ENCODE peak calls at places on chromosomes 1 and 21, in five cellular contexts. I is cerebellum; J is NCI-H446; F is stimulated activated effector memory CD8-positive, alpha-beta T cell treated with anti-CD3 and anti-CD28 coated beads, Interleukin-12 subunit alpha, Interleukin-12 subunit beta, amount 100 ng/mL, for 72 hours; Z is cardiac fibroblast. W is an unnamed sample.

GRCh38 chr21:41562101-41563000 is 54.4 kb upstream of the TMPRSS2 start:
- DNase-seq in F (no peak), I (peak), Z (no peak), J (no peak), W (no peak)

GRCh38 chr1:101483982-101484381 is 247.2 kb downstream of the S1PR1 start:
- DNase-seq in J (no peak), Z (no peak), F (no peak), I (no peak), W (no peak)

GRCh38 chr1:52141513-52142219 is at the start of gene ZFYVE9:
- DNase-seq in F (peak), Z (peak), I (peak), J (peak), W (peak)

GRCh38 chr21:42513985-42514882 is 582 bp downstream of the SLC37A1 start:
- DNase-seq in I (peak), J (no peak), Z (no peak), F (peak), W (peak)

GRCh38 chr1:162381383-162381782 is at the start of gene C1orf226:
- DNase-seq in Z (no peak), I (no peak), J (no peak), F (no peak), W (no peak)

GRCh38 chr1:29197590-29197924 is 15.9 kb upstream of the SRSF4 start:
- DNase-seq in Z (peak), I (no peak), J (no peak), F (no peak), W (no peak)

GRCh38 chr1:155929057-155929456 is 5.2 kb downstream of the KHDC4 start:
- DNase-seq in I (no peak), Z (no peak), F (no peak), J (no peak), W (no peak)

GRCh38 chr21:41674433-41674832 is 92.4 kb downstream of the RIPK4 start:
- DNase-seq in F (no peak), J (no peak), I (no peak), Z (no peak), W (no peak)

GRCh38 chr1:58909162-58909560 is 125.3 kb upstream of the JUN start:
- DNase-seq in J (no peak), F (no peak), I (no peak), Z (peak), W (no peak)

GRCh38 chr1:210062033-210062432 is 124.0 kb downstream of the SYT14 start:
- DNase-seq in Z (no peak), F (no peak), I (no peak), J (no peak), W (no peak)

GRCh38 chr1:214658785-214659184 is 55.8 kb downstream of the CENPF start:
- DNase-seq in I (no peak), Z (peak), J (no peak), F (no peak), W (no peak)

GRCh38 chr21:44517175-44517899 is 22.7 kb downstream of the KRTAP10-1 start:
- DNase-seq in F (no peak), I (no peak), J (no peak), Z (peak), W (peak)

GRCh38 chr21:45550552-45551210 is 8.4 kb upstream of the SLC19A1 start:
- DNase-seq in F (no peak), Z (no peak), J (no peak), I (no peak), W (peak)

GRCh38 chr1:1624443-1625403 is 7.2 kb upstream of the MMP23B start:
- DNase-seq in J (no peak), I (no peak), Z (peak), F (no peak), W (no peak)

GRCh38 chr1:113782451-113782850 is 23.2 kb upstream of the PHTF1 start:
- DNase-seq in F (no peak), J (no peak), I (no peak), Z (peak), W (no peak)

GRCh38 chr1:166699613-166700012 is 139.7 kb upstream of the POGK start:
- DNase-seq in J (no peak), F (no peak), I (no peak), Z (no peak), W (no peak)

GRCh38 chr1:225772848-225773247 is 4.8 kb upstream of the SRP9 start:
- DNase-seq in Z (no peak), J (no peak), F (no peak), I (no peak), W (no peak)

GRCh38 chr21:46492851-46493250 is 34.2 kb downstream of the DIP2A start:
- DNase-seq in F (no peak), J (no peak), Z (no peak), I (no peak), W (no peak)

GRCh38 chr1:219347843-219348475 is 174.3 kb downstream of the LYPLAL1 start:
- DNase-seq in Z (peak), I (no peak), F (no peak), J (no peak), W (no peak)

GRCh38 chr1:171716620-171717019 is 25.2 kb downstream of the VAMP4 start:
- DNase-seq in J (no peak), I (no peak), F (no peak), Z (peak), W (no peak)

GRCh38 chr21:31142600-31142999 is 104.3 kb upstream of the KRTAP19-8 start:
- DNase-seq in J (peak), I (no peak), F (no peak), Z (no peak), W (no peak)

GRCh38 chr1:226820935-226821718 is 49.3 kb upstream of the PSEN2 start:
- DNase-seq in J (peak), F (no peak), I (no peak), Z (peak), W (no peak)

GRCh38 chr21:32764186-32764585 is 7.4 kb downstream of the PAXBP1 start:
- DNase-seq in I (no peak), F (no peak), J (no peak), Z (no peak), W (no peak)

GRCh38 chr1:240244968-240245628 is 153.4 kb downstream of the FMN2 start:
- DNase-seq in Z (peak), J (no peak), F (no peak), I (no peak), W (no peak)